ENCODE peak calls at places on chromosomes 1 and 21, in four cellular contexts. J is mesothelial cell of epicardium, I is SK-N-SH, H is GM13977. B is an unnamed sample.

GRCh38 chr1:87131809-87132663 is 196.6 kb upstream of the LMO4 start:
- DNase-seq in J (peak; percentile 79), I (peak; percentile 89), H (peak; percentile 87), B (peak; percentile 88)

GRCh38 chr1:226355679-226356583 is 47.0 kb upstream of the LIN9 start:
- DNase-seq in J (no peak), I (peak; percentile 54), H (no peak), B (no peak)

GRCh38 chr21:29144736-29145353 is 14.4 kb downstream of the MAP3K7CL start:
- DNase-seq in J (no peak), I (no peak), H (no peak), B (no peak)

GRCh38 chr1:167520711-167521206 is 2.4 kb upstream of the CD247 start:
- DNase-seq in J (no peak), I (no peak), H (no peak), B (no peak)

GRCh38 chr1:220786057-220786336 is 716 bp upstream of the MTARC1 start:
- DNase-seq in J (no peak), I (no peak), H (no peak), B (no peak)

GRCh38 chr21:39319814-39320332 is 6.4 kb upstream of the BRWD1 start:
- DNase-seq in J (no peak), I (no peak), H (no peak), B (no peak)

GRCh38 chr1:224897501-224897900 is 32.0 kb upstream of the DNAH14 start:
- DNase-seq in J (no peak), I (no peak), H (no peak), B (no peak)

GRCh38 chr1:1436634-1437032 is 1.1 kb downstream of the VWA1 start:
- DNase-seq in J (no peak), I (no peak), H (peak; percentile 52), B (peak; percentile 47)

GRCh38 chr1:47693115-47693514 is 255.3 kb downstream of the FOXD2 start:
- DNase-seq in J (no peak), I (no peak), H (no peak), B (no peak)

GRCh38 chr1:218686258-218686657 is 341.1 kb downstream of the TGFB2 start:
- DNase-seq in J (no peak), I (no peak), H (no peak), B (no peak)

GRCh38 chr1:18928985-18929384 is 26.6 kb upstream of the ALDH4A1 start:
- DNase-seq in J (no peak), I (no peak), H (no peak), B (no peak)

GRCh38 chr1:76336951-76337371 is 262.4 kb downstream of the ST6GALNAC3 start:
- DNase-seq in J (no peak), I (peak; percentile 78), H (no peak), B (no peak)

GRCh38 chr1:161778522-161778921 is 12.4 kb downstream of the ATF6 start:
- DNase-seq in J (no peak), I (no peak), H (no peak), B (no peak)

GRCh38 chr1:157189986-157190982 is 52.1 kb upstream of the ETV3 start:
- DNase-seq in J (no peak), I (no peak), H (no peak), B (no peak)

GRCh38 chr1:76501576-76502219 is 365.6 kb upstream of the ST6GALNAC5 start:
- DNase-seq in J (no peak), I (no peak), H (no peak), B (no peak)

GRCh38 chr1:89794406-89794805 is 26.4 kb upstream of the LRRC8D start:
- DNase-seq in J (no peak), I (no peak), H (no peak), B (no peak)

GRCh38 chr1:2528966-2529750 is 905 bp downstream of the HES5 start:
- DNase-seq in J (no peak), I (peak; percentile 71), H (peak; percentile 79), B (no peak)

GRCh38 chr21:33259428-33259827 is 6.7 kb upstream of the IL10RB start:
- DNase-seq in J (no peak), I (no peak), H (no peak), B (no peak)

GRCh38 chr1:199101635-199102034 is 462.8 kb downstream of the PTPRC start:
- DNase-seq in J (no peak), I (no peak), H (no peak), B (no peak)

GRCh38 chr1:22281521-22282241 is 138.8 kb upstream of the WNT4 start:
- DNase-seq in J (no peak), I (no peak), H (no peak), B (no peak)

GRCh38 chr1:42845866-42846256 is 552 bp upstream of the ZNF691 start:
- DNase-seq in J (no peak), I (peak; percentile 36), H (no peak), B (no peak)

GRCh38 chr1:221602866-221603265 is 139.0 kb downstream of the DUSP10 start:
- DNase-seq in J (no peak), I (no peak), H (no peak), B (no peak)

GRCh38 chr21:44990921-44991320 is 51.1 kb downstream of the SLX9 start:
- DNase-seq in J (no peak), I (no peak), H (no peak), B (no peak)

GRCh38 chr1:18618546-18619466 is 11.8 kb upstream of the PAX7 start:
- DNase-seq in J (no peak), I (no peak), H (no peak), B (no peak)

GRCh38 chr1:203272633-203273205 is 32.6 kb upstream of the BTG2 start:
- DNase-seq in J (no peak), I (no peak), H (no peak), B (no peak)

GRCh38 chr1:196160066-196160795 is 448.0 kb downstream of the KCNT2 start:
- DNase-seq in J (no peak), I (no peak), H (no peak), B (no peak)

GRCh38 chr1:44029260-44029910 is 1.9 kb downstream of the SLC6A9 start:
- DNase-seq in J (no peak), I (peak; percentile 70), H (peak; percentile 69), B (peak; percentile 77)

GRCh38 chr1:44029911-44030605 is 1.2 kb downstream of the SLC6A9 start:
- DNase-seq in J (peak; percentile 71), I (peak; percentile 88), H (peak; percentile 93), B (peak; percentile 92)

GRCh38 chr1:44031900-44032817 is 897 bp upstream of the SLC6A9 start:
- DNase-seq in J (no peak), I (peak; percentile 9), H (peak; percentile 6), B (no peak)

GRCh38 chr1:44031051-44031899 is at the start of gene SLC6A9:
- DNase-seq in J (peak; percentile 51), I (peak; percentile 54), H (peak; percentile 42), B (peak; percentile 45)

DNA sequence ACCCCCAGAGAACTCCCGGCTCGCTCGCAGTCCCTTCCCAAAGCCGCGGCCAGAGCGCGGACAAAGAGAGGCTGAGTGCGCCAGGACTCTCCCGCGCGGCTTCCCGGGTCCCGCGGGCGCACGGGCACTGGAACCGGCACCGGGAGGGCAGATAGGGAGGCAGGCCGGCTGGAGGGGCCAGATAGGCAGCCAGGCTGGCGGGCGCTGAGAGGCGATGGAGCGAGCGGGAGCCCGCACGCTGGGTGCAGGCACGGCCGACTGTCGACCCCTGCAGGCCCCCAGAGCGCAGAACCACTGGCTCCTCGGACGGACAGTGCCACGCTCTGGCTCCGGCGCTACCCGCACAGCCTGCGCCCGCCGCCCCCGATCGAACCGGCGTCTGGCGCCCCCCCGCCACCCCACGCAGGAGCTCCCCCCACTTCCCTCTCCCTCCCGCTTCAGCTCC is 634 bp downstream of the SLC6A9 start:
- DNase-seq in J (peak; percentile 52), I (peak; percentile 88), H (peak; percentile 67), B (peak; percentile 68)
- TF ChIP-seq CTCF in J (peak; percentile 13), I (peak; percentile 38), H (peak; percentile 25), B (peak; percentile 17)

GRCh38 chr1:23554481-23555224 is 4.6 kb downstream of the ID3 start:
- DNase-seq in J (peak; percentile 86), I (peak; percentile 94), H (peak; percentile 94), B (peak; percentile 94)
- TF ChIP-seq CTCF in J (no peak), I (no peak), H (peak; percentile 52), B (peak; percentile 40)

DNA sequence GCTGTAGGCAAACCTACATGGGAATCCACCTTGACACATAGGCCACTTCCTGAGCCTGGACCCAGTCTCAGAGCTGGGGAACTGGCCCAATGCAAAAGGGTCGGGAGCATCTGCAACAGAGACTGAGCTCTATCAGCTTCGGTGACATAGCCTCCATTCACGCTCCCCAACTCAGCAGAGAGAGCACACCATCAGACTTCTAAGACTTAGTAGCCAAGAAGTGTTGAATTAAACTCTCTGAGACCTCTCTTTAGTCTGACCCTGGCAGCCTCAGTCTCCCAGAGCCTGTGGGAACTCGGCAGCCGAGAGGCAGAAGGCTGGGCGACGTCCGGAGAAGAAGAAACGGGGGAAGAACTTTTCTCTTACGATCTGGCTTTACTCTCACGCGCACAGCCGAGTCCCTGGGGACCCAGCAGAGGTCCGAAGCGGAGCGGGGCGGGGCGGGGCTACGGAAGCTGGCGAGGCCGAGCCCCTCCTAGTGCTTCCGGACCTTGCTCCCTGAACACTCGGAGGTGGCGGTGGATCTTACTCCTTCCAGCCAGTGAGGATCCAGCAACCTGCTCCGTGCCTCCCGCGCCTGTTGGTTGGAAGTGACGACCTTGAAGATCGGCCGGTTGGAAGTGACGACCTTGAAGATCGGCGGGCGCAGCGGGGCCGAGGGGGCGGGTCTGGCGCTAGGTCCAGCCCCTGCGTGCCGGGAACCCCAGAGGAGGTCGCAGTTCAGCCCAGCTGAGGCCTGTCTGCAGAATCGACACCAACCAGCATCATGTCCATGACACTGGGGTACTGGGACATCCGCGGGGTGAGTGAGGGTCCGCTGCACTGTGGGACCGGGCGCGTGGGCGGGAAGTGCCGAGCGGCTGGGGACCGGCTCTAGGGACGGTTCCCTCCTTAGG is at the start of gene GSTM4:
- DNase-seq in J (peak; percentile 50), I (peak; percentile 89), H (peak; percentile 93), B (peak; percentile 94)
- TF ChIP-seq CTCF in J (no peak), I (peak; percentile 20), H (no peak), B (no peak)

GRCh38 chr21:43361127-43361492 is 65.8 kb downstream of the SIK1 start:
- DNase-seq in J (no peak), I (peak; percentile 61), H (no peak), B (no peak)
- TF ChIP-seq CTCF in J (no peak), I (no peak), H (no peak), B (no peak)

GRCh38 chr1:52748119-52748518 is 21.9 kb downstream of the ZYG11B start:
- DNase-seq in J (no peak), I (no peak), H (no peak), B (no peak)
- TF ChIP-seq CTCF in J (no peak), I (peak; percentile 51), H (no peak), B (no peak)

GRCh38 chr1:160682983-160683886 is 28.4 kb downstream of the CD48 start:
- DNase-seq in J (no peak), I (no peak), H (no peak), B (no peak)
- TF ChIP-seq CTCF in J (no peak), I (no peak), H (no peak), B (no peak)